ENCODE peak calls at places on chromosomes 13 and 19, in five cellular contexts. P, Y, R, I and M are unnamed samples.

GRCh38 chr19:58519087-58519354 is 589 bp downstream of the ZBTB45 start:
- DNase-seq in Y (peak), R (peak), I (peak), P (peak), M (no peak)

GRCh38 chr13:107822006-107822405 is 393.3 kb downstream of the LIG4 start:
- DNase-seq in Y (no peak), R (no peak), P (no peak), I (no peak), M (no peak)

GRCh38 chr13:64529874-64530485 is 2700.2 kb downstream of the PCDH9 start:
- DNase-seq in R (no peak), Y (no peak), I (no peak), P (no peak), M (no peak)

GRCh38 chr19:8390617-8390981 is 439 bp downstream of the RAB11B start:
- DNase-seq in P (peak), Y (peak), I (peak), R (peak), M (no peak)

GRCh38 chr13:99926014-99926731 is 45.4 kb downstream of the ZIC5 start:
- DNase-seq in Y (peak), R (no peak), P (peak), I (no peak), M (no peak)

GRCh38 chr19:49691243-49692101 is 556 bp downstream of the CPT1C start:
- DNase-seq in P (peak), R (peak), Y (no peak), I (no peak), M (no peak)

GRCh38 chr19:38337360-38337653 is 1.7 kb downstream of the CATSPERG start:
- DNase-seq in R (no peak), P (no peak), I (no peak), Y (no peak), M (no peak)

GRCh38 chr13:105778196-105778595 is 757.3 kb downstream of the EFNB2 start:
- DNase-seq in R (no peak), P (no peak), I (no peak), Y (no peak), M (no peak)

GRCh38 chr13:35909837-35910236 is 221.3 kb downstream of the DCLK1 start:
- DNase-seq in P (no peak), Y (no peak), I (no peak), R (no peak), M (no peak)

GRCh38 chr19:5826531-5827341 is 12.8 kb downstream of the FUT6 start:
- DNase-seq in P (peak), Y (peak), I (peak), R (no peak), M (no peak)

GRCh38 chr13:110531671-110532083 is 29.8 kb downstream of the RAB20 start:
- DNase-seq in Y (no peak), R (no peak), P (no peak), I (no peak), M (no peak)

GRCh38 chr19:2631213-2631821 is 71.2 kb downstream of the GNG7 start:
- DNase-seq in P (no peak), I (no peak), Y (no peak), R (no peak), M (no peak)

GRCh38 chr19:31351212-31352193 is 2.3 kb upstream of the TSHZ3 start:
- DNase-seq in P (no peak), I (no peak), Y (peak), R (peak), M (no peak)

GRCh38 chr19:13492128-13492527 is 14.2 kb downstream of the CACNA1A start:
- DNase-seq in R (peak), Y (no peak), I (no peak), P (no peak), M (no peak)

GRCh38 chr19:47035127-47035494 is 13.3 kb downstream of the TMEM160 start:
- DNase-seq in Y (no peak), R (no peak), I (no peak), P (no peak), M (no peak)

GRCh38 chr13:61477619-61478018 is 62.0 kb upstream of the PCDH20 start:
- DNase-seq in I (no peak), Y (no peak), P (no peak), R (no peak), M (no peak)